ENCODE peak calls at places on chromosome X, in eight cellular contexts. Q is nephron progenitor cell, P is fibroblast of mammary gland, T is neural crest cell, A is left lung, G is coronary artery, F is mesothelial cell of epicardium, Z is pancreas. J is an unnamed sample.

GRCh38 chrX:102899940-102900916 is 36.8 kb upstream of the RAB40AL start:
- DNase-seq in Q (peak), P (peak), T (peak), A (peak), G (no peak), F (peak), Z (peak), J (no peak)

GRCh38 chrX:124488412-124489161 is 142.2 kb downstream of the SH2D1A start:
- DNase-seq in Q (no peak), P (no peak), T (no peak), A (no peak), G (no peak), F (no peak), Z (no peak), J (no peak)

GRCh38 chrX:153766098-153766817 is 2.2 kb downstream of the PLXNB3 start:
- DNase-seq in Q (no peak), P (peak), T (no peak), A (no peak), G (no peak), F (no peak), Z (no peak), J (no peak)

GRCh38 chrX:10833299-10834169 is 213.1 kb upstream of the MID1 start:
- DNase-seq in Q (peak), P (peak), T (peak), A (peak), G (no peak), F (peak), Z (peak), J (peak)

GRCh38 chrX:17377795-17378194 is 2.8 kb downstream of the NHS start:
- DNase-seq in Q (no peak), P (peak), T (no peak), A (no peak), G (no peak), F (no peak), Z (no peak), J (no peak)

GRCh38 chrX:152299787-152300186 is 151.3 kb downstream of the GABRA3 start:
- DNase-seq in Q (no peak), P (no peak), T (no peak), A (no peak), G (no peak), F (no peak), Z (no peak), J (no peak)

GRCh38 chrX:97189668-97190067 is 306.0 kb downstream of the RPA4 start:
- DNase-seq in Q (no peak), P (no peak), T (no peak), A (no peak), G (no peak), F (no peak), Z (no peak), J (no peak)

GRCh38 chrX:122878269-122878668 is 305.8 kb upstream of the GRIA3 start:
- DNase-seq in Q (no peak), P (no peak), T (no peak), A (no peak), G (no peak), F (no peak), Z (no peak), J (no peak)

GRCh38 chrX:25536307-25536970 is 520.7 kb upstream of the ARX start:
- DNase-seq in Q (no peak), P (no peak), T (no peak), A (no peak), G (no peak), F (no peak), Z (no peak), J (no peak)

DNA sequence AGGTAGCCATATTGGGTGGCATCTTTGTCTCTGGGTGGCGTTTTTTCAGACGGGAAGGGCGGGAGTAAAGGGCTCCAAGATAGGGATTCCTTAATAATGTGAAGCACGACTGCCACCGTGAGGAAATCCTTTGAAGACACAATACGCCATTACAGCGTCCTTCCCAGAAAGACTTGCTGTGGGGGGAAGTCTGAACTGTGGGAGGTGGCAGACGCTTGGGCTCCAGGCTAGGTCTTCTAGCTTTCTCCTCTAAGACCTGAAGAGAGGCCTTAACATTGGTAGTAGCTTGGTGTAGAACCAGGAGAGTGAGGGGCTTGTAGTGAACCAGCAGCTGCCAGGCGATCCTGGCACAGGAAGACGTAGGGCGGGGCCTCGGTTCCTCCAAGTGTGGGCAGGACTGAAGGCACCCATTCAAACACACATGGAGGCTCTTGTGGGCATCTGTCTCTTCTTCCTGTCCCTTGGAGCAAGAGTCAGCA is 197.3 kb downstream of the OR13H1 start:
- DNase-seq in Q (no peak), P (peak), T (no peak), A (peak), G (peak), F (no peak), Z (no peak), J (no peak)
- TF ChIP-seq CTCF in Q (no peak), P (peak), T (no peak), A (no peak), G (no peak), F (no peak), Z (peak), J (no peak)

GRCh38 chrX:94831364-94831763 is 1157.4 kb downstream of the FAM133A start:
- DNase-seq in Q (no peak), P (peak), T (no peak), A (no peak), G (no peak), F (no peak), Z (no peak), J (no peak)
- TF ChIP-seq CTCF in Q (peak), P (peak), T (peak), A (peak), G (no peak), F (peak), Z (no peak), J (peak)

DNA sequence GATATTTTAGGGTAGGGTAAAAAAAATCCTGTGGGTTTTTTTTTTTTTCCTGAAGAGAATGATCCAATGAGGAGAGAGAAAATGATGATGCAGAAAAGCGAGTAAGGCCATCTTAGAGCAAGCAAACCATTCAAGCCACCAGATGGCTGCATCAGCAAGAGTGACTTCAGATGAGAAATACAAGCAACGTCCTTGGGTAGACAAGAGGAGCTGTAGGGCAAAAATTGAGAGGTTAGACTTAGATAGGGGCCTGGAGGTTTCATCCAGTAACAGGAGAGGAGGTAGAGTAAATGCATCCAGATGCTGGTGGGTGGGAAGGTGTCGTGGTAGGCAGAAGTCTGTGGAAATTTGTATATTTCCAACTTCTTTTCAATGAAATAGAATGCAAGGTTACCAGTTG is 14.6 kb downstream of the FTHL17 start:
- DNase-seq in Q (no peak), P (no peak), T (no peak), A (no peak), G (no peak), F (no peak), Z (no peak), J (no peak)
- TF ChIP-seq CTCF in Q (no peak), P (no peak), T (no peak), A (no peak), G (no peak), F (no peak), Z (no peak), J (no peak)

GRCh38 chrX:71671043-71671829 is 3.9 kb downstream of the LOC101059915 start:
- DNase-seq in Q (no peak), P (no peak), T (no peak), A (peak), G (no peak), F (no peak), Z (no peak), J (no peak)
- TF ChIP-seq CTCF in Q (no peak), P (no peak), T (no peak), A (no peak), G (no peak), F (no peak), Z (no peak), J (no peak)

DNA sequence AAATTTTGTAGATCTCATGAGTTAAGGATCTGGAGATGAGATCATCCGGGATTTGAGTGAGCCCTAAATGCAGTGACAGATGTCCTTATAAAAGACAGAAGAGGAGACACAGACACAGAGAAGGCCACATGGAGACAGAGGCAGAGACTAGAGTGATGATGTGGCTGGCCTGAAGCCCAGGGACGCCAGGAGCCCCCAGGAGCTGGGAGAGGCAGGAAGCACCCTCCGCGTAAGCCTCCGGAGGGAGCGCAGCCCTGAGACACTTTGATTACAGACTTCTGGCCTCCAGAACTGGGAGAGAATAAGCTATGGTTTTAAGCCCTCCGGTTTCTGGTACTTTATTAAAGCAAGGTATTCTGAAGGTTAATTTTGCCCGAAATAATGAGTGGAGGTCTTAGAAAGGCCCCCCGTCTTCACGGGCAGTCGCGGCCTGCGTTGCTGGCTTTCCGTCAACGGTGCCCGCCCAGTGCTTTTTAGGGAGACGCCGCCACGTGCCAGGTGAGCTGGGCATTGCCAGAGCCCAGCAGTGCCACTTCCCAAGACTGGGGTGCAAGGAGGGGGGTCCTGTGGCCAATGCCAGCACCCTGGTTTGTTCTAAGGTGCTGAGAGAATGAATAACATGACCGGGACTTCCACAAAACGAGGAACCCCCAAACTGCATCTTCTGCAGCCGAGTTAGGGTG is 8.1 kb downstream of the DHRSX start:
- DNase-seq in Q (no peak), P (no peak), T (no peak), A (peak), G (no peak), F (no peak), Z (peak), J (no peak)
- TF ChIP-seq CTCF in Q (no peak), P (no peak), T (no peak), A (no peak), G (no peak), F (no peak), Z (no peak), J (no peak)